ENCODE peak calls at places on chromosomes 2 and 18, in four cellular contexts. C is A673, N is mammary epithelial cell, V is pancreas. F is an unnamed sample. For H3K4me1, the result is how much of the 10 kb centered on the place peaks cover.

GRCh38 chr2:182867411-182868048 is 1.1 kb upstream of the FRZB start:
- DNase-seq in C (no peak), N (no peak), V (no peak), F (no peak)

GRCh38 chr2:191030521-191031154 is 16.7 kb upstream of the STAT1 start:
- DNase-seq in C (peak), N (no peak), V (no peak), F (peak)

GRCh38 chr2:103161456-103162289 is 399.8 kb downstream of the TMEM182 start:
- DNase-seq in C (peak), N (peak), V (no peak), F (peak)

GRCh38 chr2:11508279-11508678 is 25.6 kb upstream of the GREB1 start:
- DNase-seq in C (no peak), N (no peak), V (no peak), F (no peak)

GRCh38 chr2:59034791-59035190 is 793.7 kb upstream of the FANCL start:
- DNase-seq in C (no peak), N (no peak), V (no peak), F (no peak)

GRCh38 chr2:100246163-100247145 is 75.8 kb downstream of the LONRF2 start:
- DNase-seq in C (peak), N (no peak), V (no peak), F (peak)

GRCh38 chr2:231684314-231685223 is 23.8 kb upstream of the PTMA start:
- DNase-seq in C (no peak), N (no peak), V (no peak), F (no peak)

GRCh38 chr2:200087451-200087850 is 132.1 kb downstream of the MAIP1 start:
- DNase-seq in C (no peak), N (no peak), V (no peak), F (no peak)

GRCh38 chr2:211331736-211332135 is 775.3 kb downstream of the CPS1 start:
- DNase-seq in C (no peak), N (no peak), V (no peak), F (no peak)

GRCh38 chr2:178530128-178530527 is 49.9 kb downstream of the PLEKHA3 start:
- DNase-seq in C (no peak), N (no peak), V (no peak), F (no peak)

GRCh38 chr2:42901076-42901645 is 108.8 kb upstream of the HAAO start:
- DNase-seq in C (no peak), N (no peak), V (no peak), F (peak)

GRCh38 chr2:147198651-147199171 is 646.1 kb upstream of the ACVR2A start:
- DNase-seq in C (peak), N (no peak), V (no peak), F (no peak)

GRCh38 chr18:4582677-4583076 is 127.6 kb upstream of the DLGAP1 start:
- DNase-seq in C (no peak), N (no peak), V (no peak), F (no peak)

GRCh38 chr18:40882468-40882867 is 1072.6 kb upstream of the PIK3C3 start:
- DNase-seq in C (no peak), N (no peak), V (peak), F (no peak)

GRCh38 chr2:205066081-205066480 is 520.8 kb downstream of the PARD3B start:
- DNase-seq in C (no peak), N (no peak), V (no peak), F (no peak)

GRCh38 chr2:216006164-216006663 is 7.1 kb downstream of the MREG start:
- DNase-seq in C (peak), N (peak), V (no peak), F (peak)

GRCh38 chr18:2482711-2483475 is 88.4 kb downstream of the METTL4 start:
- DNase-seq in C (no peak), N (no peak), V (no peak), F (no peak)

GRCh38 chr18:35376393-35376741 is 770 bp downstream of the ZNF396 start:
- DNase-seq in C (no peak), N (no peak), V (peak), F (no peak)

GRCh38 chr2:143422681-143423080 is 293.5 kb downstream of the ARHGAP15 start:
- DNase-seq in C (no peak), N (no peak), V (no peak), F (no peak)

GRCh38 chr2:71510196-71510807 is 56.9 kb downstream of the DYSF start:
- DNase-seq in C (peak), N (peak), V (no peak), F (peak)

GRCh38 chr2:232348936-232349335 is 29.6 kb upstream of the ALPP start:
- DNase-seq in C (no peak), N (peak), V (peak), F (no peak)

GRCh38 chr2:192729369-192729768 is 534.6 kb upstream of the TMEFF2 start:
- DNase-seq in C (peak), N (no peak), V (no peak), F (no peak)

GRCh38 chr18:13483316-13484270 is 242.8 kb downstream of the FAM210A start:
- DNase-seq in C (no peak), N (no peak), V (no peak), F (no peak)

GRCh38 chr2:128410035-128410757 is 91.5 kb upstream of the HS6ST1 start:
- DNase-seq in C (no peak), N (no peak), V (no peak), F (no peak)

GRCh38 chr2:171390941-171391516 is 42.8 kb downstream of the METTL8 start:
- DNase-seq in C (no peak), N (peak), V (no peak), F (peak)

GRCh38 chr2:240358821-240359342 is 76.6 kb upstream of the GPC1 start:
- DNase-seq in C (no peak), N (no peak), V (peak), F (no peak)

GRCh38 chr2:139704606-139705005 is 924.4 kb upstream of the NXPH2 start:
- DNase-seq in C (no peak), N (no peak), V (no peak), F (no peak)

GRCh38 chr2:180474716-180475115 is 467.6 kb upstream of the CWC22 start:
- DNase-seq in C (no peak), N (no peak), V (no peak), F (no peak)

GRCh38 chr2:202690321-202690900 is 55.6 kb downstream of the FAM117B start:
- DNase-seq in C (no peak), N (peak), V (no peak), F (peak)

GRCh38 chr18:51013259-51013658 is 16.8 kb upstream of the SMAD4 start:
- DNase-seq in C (no peak), N (no peak), V (no peak), F (no peak)

GRCh38 chr2:172643142-172643541 is 87.3 kb downstream of the PDK1 start:
- DNase-seq in C (no peak), N (peak), V (no peak), F (no peak)

GRCh38 chr18:37534627-37535026 is 31.0 kb downstream of the CELF4 start:
- DNase-seq in C (no peak), N (no peak), V (no peak), F (no peak)

GRCh38 chr18:37533647-37534565 is 31.7 kb downstream of the CELF4 start:
- DNase-seq in C (no peak), N (no peak), V (no peak), F (no peak)

GRCh38 chr18:37536646-37537045 is 29.0 kb downstream of the CELF4 start:
- DNase-seq in C (no peak), N (no peak), V (no peak), F (no peak)

GRCh38 chr18:37537868-37538525 is 27.6 kb downstream of the CELF4 start:
- DNase-seq in C (peak), N (peak), V (peak), F (peak)

GRCh38 chr18:37535968-37536367 is 29.6 kb downstream of the CELF4 start:
- DNase-seq in C (no peak), N (peak), V (no peak), F (no peak)
- H3K4me1 ChIP-seq in C (under half), N (under half), V (under half), F (under half)

DNA sequence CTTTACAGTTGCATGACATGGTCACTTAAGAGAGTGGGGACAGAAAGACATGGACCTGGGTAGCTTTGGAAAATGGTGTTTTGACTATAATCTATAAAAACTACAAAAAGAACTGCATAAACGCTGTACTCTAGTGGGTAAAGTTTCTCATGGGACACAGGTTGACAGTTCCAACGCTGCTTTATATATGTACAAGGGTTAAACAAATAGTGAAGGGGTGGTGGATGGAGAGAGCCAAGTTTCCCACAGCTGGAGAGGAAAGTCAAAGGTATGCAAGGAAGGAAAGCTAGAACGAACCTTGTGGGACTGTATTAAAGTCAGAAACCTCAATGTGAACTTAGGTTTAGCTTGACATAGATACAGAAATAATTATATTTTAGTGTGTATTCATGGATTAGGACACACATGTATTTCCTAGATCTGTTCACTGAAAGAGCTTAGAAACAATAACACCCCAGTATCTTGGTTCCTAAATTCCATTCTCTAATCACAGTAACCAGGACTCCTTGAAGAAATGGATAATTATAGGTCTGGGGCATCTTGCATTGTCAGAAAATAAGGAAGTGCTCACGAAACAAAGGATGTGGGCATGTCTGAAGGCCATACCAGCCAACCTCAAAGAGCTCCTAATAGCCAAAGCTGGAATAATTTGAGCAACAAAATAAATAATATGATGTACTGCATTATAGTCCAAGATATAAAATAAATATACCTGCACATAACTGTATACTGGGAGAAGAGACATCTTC is 28.8 kb downstream of the TANC1 start:
- DNase-seq in C (no peak), N (no peak), V (no peak), F (peak)
- H3K4me1 ChIP-seq in C (under half), N (under half), V (under half), F (under half)

GRCh38 chr2:10034333-10035052 is 8.9 kb upstream of the KLF11 start:
- DNase-seq in C (no peak), N (no peak), V (peak), F (no peak)
- H3K4me1 ChIP-seq in C (under half), N (under half), V (under half), F (under half)

DNA sequence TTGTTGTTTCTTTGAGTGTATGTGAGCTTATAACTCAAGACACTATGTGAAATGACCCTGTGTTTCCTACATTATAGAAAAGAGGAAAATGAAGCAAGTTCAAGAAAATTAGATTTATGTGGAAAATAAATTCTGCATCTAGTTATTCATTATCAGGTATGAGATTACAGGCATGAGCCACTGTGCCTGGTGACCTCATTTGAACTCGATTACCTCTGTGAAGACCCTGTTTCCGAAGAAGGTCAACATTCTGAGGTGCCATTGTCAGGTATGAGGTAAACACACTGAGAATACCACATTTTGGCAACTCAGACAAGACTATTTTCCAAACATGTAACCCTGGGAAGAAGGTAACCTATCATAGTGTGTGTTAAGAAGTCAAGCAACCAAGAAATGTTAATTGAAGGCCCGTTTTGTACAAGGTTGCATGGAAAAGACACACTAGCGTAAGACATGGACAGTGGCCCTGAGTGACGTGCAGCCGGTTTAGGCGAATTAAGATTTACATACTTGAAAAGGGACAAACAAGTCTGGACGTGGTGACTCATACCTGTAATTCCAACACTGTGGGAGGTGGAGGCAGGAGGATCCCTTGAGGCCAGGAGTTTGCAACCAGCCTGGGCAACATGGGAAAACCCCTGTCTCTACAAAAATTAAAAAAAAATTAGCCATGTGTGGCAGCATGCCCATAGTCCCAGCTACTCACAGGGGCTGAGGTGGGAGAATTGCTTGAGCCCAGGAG is 186.6 kb downstream of the NEDD4L start:
- DNase-seq in C (no peak), N (peak), V (no peak), F (no peak)
- H3K4me1 ChIP-seq in C (under half), N (half or more), V (half or more), F (under half)

GRCh38 chr2:69797235-69797634 is 32.2 kb upstream of the GMCL1 start:
- DNase-seq in C (no peak), N (no peak), V (no peak), F (no peak)
- H3K4me1 ChIP-seq in C (under half), N (under half), V (under half), F (under half)

GRCh38 chr2:217845251-217845650 is 157.5 kb downstream of the TNS1 start:
- DNase-seq in C (no peak), N (no peak), V (no peak), F (no peak)

GRCh38 chr2:217847106-217847505 is 155.7 kb downstream of the TNS1 start:
- DNase-seq in C (no peak), N (no peak), V (no peak), F (no peak)

GRCh38 chr2:217847552-217848350 is 155.0 kb downstream of the TNS1 start:
- DNase-seq in C (no peak), N (no peak), V (peak), F (no peak)

GRCh38 chr2:217844696-217845095 is 158.1 kb downstream of the TNS1 start:
- DNase-seq in C (no peak), N (no peak), V (no peak), F (no peak)

DNA sequence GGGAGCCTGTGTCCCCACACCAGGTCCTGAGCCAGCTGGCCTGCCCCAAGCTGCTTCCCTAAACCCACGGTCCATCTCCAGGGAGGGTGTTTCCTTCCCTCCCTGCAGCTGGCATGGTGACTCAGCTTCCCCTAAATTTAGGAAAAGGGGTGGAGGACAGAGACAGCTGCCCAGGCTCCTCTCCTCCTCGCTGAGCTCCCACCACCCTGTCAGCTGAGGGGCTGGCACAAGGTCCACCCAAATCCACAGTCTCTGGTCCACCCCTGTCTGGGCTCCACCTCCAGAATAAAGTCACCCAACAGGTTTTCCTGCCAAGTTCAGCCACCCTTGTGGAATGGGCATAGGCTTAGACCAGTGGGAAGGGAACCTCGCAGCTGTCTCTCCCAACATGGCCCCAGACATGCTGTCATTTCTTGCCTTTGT is 156.5 kb downstream of the TNS1 start:
- DNase-seq in C (no peak), N (peak), V (peak), F (no peak)
- H3K4me1 ChIP-seq in C (under half), N (under half), V (under half), F (under half)

GRCh38 chr18:48838166-48838775 is 112.5 kb downstream of the SMAD7 start:
- DNase-seq in C (no peak), N (no peak), V (no peak), F (no peak)

GRCh38 chr18:48840491-48840877 is 110.3 kb downstream of the SMAD7 start:
- DNase-seq in C (no peak), N (no peak), V (no peak), F (no peak)

GRCh38 chr18:48838921-48839818 is 111.6 kb downstream of the SMAD7 start:
- DNase-seq in C (no peak), N (peak), V (no peak), F (no peak)

GRCh38 chr18:48841381-48842258 is 109.1 kb downstream of the SMAD7 start:
- DNase-seq in C (no peak), N (no peak), V (no peak), F (peak)

GRCh38 chr18:48839819-48840490 is 110.8 kb downstream of the SMAD7 start:
- DNase-seq in C (no peak), N (no peak), V (no peak), F (no peak)
- H3K4me1 ChIP-seq in C (under half), N (under half), V (under half), F (half or more)

DNA sequence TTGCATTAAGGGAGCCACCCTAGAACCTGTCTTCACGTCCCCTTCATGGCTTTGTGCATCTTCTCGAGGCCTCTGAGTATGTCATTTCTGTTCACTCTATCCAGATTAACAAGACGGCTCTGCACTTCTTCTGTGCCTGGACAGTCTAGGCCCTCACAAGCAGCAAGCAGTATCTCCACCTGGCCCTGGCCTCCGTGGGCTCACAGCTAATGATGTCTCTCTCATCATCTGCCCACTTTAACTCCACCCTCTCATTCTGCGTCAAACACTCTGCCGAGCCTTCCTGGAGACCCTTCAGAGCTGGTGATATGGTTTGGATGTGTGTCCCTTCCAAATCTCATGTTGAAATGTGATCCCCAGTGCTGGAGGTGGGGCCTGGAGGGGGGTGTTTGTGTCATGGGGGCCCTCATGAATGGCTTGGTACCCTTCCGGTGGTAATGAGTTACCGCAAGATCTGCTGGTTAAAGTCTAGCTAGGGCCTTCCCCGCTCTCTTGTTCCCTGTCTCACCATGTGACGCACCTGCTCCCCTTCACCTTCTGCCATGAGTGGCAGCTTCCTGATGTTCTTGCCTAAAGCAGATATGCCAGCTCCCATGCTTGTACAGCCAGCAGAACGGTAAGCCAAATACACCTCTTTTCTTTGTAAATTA is 132.5 kb upstream of the ID2 start:
- DNase-seq in C (no peak), N (no peak), V (no peak), F (no peak)
- H3K4me1 ChIP-seq in C (under half), N (under half), V (under half), F (under half)

DNA sequence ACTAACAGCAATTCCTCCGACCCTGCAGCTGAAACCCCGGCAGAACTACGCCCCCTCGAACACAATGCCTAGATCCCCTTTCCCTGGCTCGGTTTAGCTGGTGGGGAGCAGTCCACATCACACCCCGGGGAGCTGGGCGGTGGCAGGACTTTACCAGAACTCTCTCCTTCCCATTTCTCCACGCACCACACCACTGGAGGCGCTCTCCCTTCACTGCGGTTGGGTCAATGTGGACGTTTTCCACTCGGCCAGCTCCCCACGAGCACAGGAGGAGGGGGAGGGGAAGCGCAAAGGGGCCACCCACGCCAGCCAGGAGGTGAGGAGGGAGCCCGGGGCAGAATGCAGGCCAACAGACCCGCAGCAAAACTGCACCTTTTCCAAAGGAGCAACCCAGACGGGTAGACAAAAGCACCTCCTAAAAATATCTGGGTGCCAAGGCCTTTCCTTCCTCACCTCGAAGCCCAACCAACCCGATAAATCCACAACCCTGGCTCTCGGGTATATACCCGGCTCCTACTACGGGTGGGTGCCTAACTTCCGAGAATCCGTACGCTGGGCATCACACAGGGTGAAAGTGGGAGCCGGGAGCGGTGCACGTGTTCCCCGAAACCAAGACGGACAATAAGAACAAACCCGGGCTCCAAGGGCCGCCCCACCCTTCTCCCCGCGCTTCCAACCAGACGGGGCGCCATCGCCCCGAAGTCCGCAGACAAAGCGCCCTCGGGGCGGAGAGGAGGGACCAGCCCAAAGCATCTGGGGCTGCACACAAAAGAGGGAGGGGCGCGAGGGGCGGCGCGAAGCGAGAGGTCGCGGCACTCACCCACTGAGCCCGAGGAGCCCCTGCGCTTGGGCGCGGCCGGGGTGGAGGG is 1.1 kb downstream of the RTN4 start:
- DNase-seq in C (peak), N (peak), V (peak), F (peak)
- H3K4me1 ChIP-seq in C (under half), N (under half), V (under half), F (under half)